ENCODE peak calls at places on chromosomes 3 and 15, in nine cellular contexts. A, B, C, G, J, L, D, R and K are unnamed samples.

GRCh38 chr15:34239151-34239761 is 14.4 kb downstream of the EMC4 start:
- DNase-seq in A (no peak), B (no peak), C (no peak), G (peak; percentile 73), J (no peak), L (no peak), D (no peak), R (peak; percentile 48), K (peak; percentile 91)

GRCh38 chr15:51661072-51661471 is 20.2 kb upstream of the SCG3 start:
- DNase-seq in A (no peak), B (no peak), C (no peak), G (no peak), J (no peak), L (no peak), D (no peak), R (no peak), K (no peak)

GRCh38 chr3:63724987-63725386 is 72.5 kb downstream of the SNTN start:
- DNase-seq in A (peak; percentile 22), B (no peak), C (no peak), G (peak; percentile 92), J (no peak), L (no peak), D (no peak), R (no peak), K (no peak)

GRCh38 chr15:98241032-98241554 is 280.6 kb downstream of the ARRDC4 start:
- DNase-seq in A (peak; percentile 37), B (no peak), C (no peak), G (no peak), J (no peak), L (no peak), D (no peak), R (no peak), K (no peak)

GRCh38 chr3:14398801-14399114 is 3.6 kb upstream of the SLC6A6 start:
- DNase-seq in A (no peak), B (peak; percentile 16), C (no peak), G (no peak), J (no peak), L (no peak), D (no peak), R (no peak), K (no peak)

GRCh38 chr3:53254190-53254809 is 1.5 kb downstream of the TKT start:
- DNase-seq in A (peak; percentile 27), B (no peak), C (no peak), G (no peak), J (no peak), L (peak; percentile 40), D (peak; percentile 30), R (peak; percentile 25), K (no peak)

GRCh38 chr15:74307827-74308642 is 59.4 kb downstream of the CYP11A1 start:
- DNase-seq in A (peak; percentile 92), B (peak; percentile 55), C (peak; percentile 44), G (peak; percentile 40), J (no peak), L (peak; percentile 6), D (peak; percentile 69), R (peak; percentile 41), K (peak; percentile 66)

GRCh38 chr3:33957176-33957575 is 158.7 kb downstream of the PDCD6IP start:
- DNase-seq in A (no peak), B (no peak), C (no peak), G (no peak), J (no peak), L (no peak), D (no peak), R (no peak), K (no peak)

GRCh38 chr3:133475245-133476010 is 75.6 kb downstream of the BFSP2 start:
- DNase-seq in A (no peak), B (no peak), C (no peak), G (no peak), J (peak; percentile 62), L (no peak), D (no peak), R (peak; percentile 26), K (no peak)

GRCh38 chr3:30112904-30113484 is 493.4 kb upstream of the TGFBR2 start:
- DNase-seq in A (no peak), B (peak; percentile 89), C (peak; percentile 2), G (peak; percentile 24), J (peak; percentile 38), L (peak; percentile 80), D (peak; percentile 49), R (no peak), K (peak; percentile 63)

GRCh38 chr3:38468811-38469210 is 15.1 kb downstream of the ACVR2B start:
- DNase-seq in A (no peak), B (no peak), C (no peak), G (no peak), J (no peak), L (no peak), D (no peak), R (no peak), K (no peak)

GRCh38 chr3:60048447-60048848 is 998.6 kb upstream of the CFAP20DC start:
- DNase-seq in A (no peak), B (no peak), C (no peak), G (no peak), J (no peak), L (no peak), D (no peak), R (peak; percentile 52), K (no peak)

GRCh38 chr3:37054370-37054769 is 61.1 kb downstream of the MLH1 start:
- DNase-seq in A (no peak), B (peak; percentile 19), C (no peak), G (peak; percentile 54), J (peak; percentile 4), L (no peak), D (peak; percentile 13), R (no peak), K (peak; percentile 15)

GRCh38 chr3:8970971-8971589 is 7.8 kb upstream of the RAD18 start:
- DNase-seq in A (no peak), B (peak; percentile 74), C (peak; percentile 18), G (peak; percentile 30), J (peak; percentile 58), L (peak; percentile 79), D (peak; percentile 62), R (peak; percentile 77), K (peak; percentile 80)

GRCh38 chr3:180870008-180870733 is 42.3 kb upstream of the FXR1 start:
- DNase-seq in A (peak; percentile 58), B (no peak), C (no peak), G (no peak), J (no peak), L (no peak), D (peak; percentile 12), R (no peak), K (peak; percentile 41)

GRCh38 chr15:82963356-82964341 is 11.1 kb upstream of the HOMER2 start:
- DNase-seq in A (no peak), B (no peak), C (no peak), G (no peak), J (no peak), L (no peak), D (no peak), R (no peak), K (no peak)

GRCh38 chr15:65512807-65513416 is 4.6 kb downstream of the DPP8 start:
- DNase-seq in A (no peak), B (no peak), C (no peak), G (no peak), J (no peak), L (peak; percentile 71), D (no peak), R (no peak), K (peak; percentile 20)

GRCh38 chr15:59371458-59372351 is 966 bp downstream of the MYO1E start:
- DNase-seq in A (peak; percentile 90), B (no peak), C (no peak), G (no peak), J (no peak), L (peak; percentile 51), D (peak; percentile 51), R (peak; percentile 16), K (peak; percentile 15)

GRCh38 chr3:121757087-121757811 is 7.7 kb upstream of the GOLGB1 start:
- DNase-seq in A (no peak), B (peak; percentile 18), C (no peak), G (no peak), J (no peak), L (no peak), D (peak; percentile 2), R (no peak), K (no peak)

GRCh38 chr3:152622813-152623167 is 212.1 kb upstream of the P2RY1 start:
- DNase-seq in A (no peak), B (no peak), C (no peak), G (no peak), J (no peak), L (no peak), D (no peak), R (no peak), K (no peak)

GRCh38 chr15:79775821-79776220 is 121.0 kb downstream of the MTHFS start:
- DNase-seq in A (no peak), B (no peak), C (no peak), G (no peak), J (no peak), L (no peak), D (no peak), R (no peak), K (no peak)

GRCh38 chr3:31412832-31413231 is 119.9 kb upstream of the STT3B start:
- DNase-seq in A (no peak), B (no peak), C (no peak), G (no peak), J (no peak), L (no peak), D (no peak), R (no peak), K (no peak)

GRCh38 chr15:75650908-75651809 is 3.4 kb downstream of the SNX33 start:
- DNase-seq in A (no peak), B (no peak), C (no peak), G (peak; percentile 57), J (no peak), L (peak; percentile 6), D (no peak), R (peak; percentile 17), K (peak; percentile 73)

GRCh38 chr3:40333416-40333815 is 23.9 kb downstream of the EIF1B start:
- DNase-seq in A (no peak), B (no peak), C (no peak), G (no peak), J (no peak), L (no peak), D (no peak), R (no peak), K (no peak)

GRCh38 chr3:72004749-72005292 is 219.9 kb upstream of the PROK2 start:
- DNase-seq in A (no peak), B (no peak), C (no peak), G (peak; percentile 14), J (no peak), L (no peak), D (no peak), R (no peak), K (no peak)

GRCh38 chr15:78930577-78931388 is 14.1 kb downstream of the CTSH start:
- DNase-seq in A (no peak), B (no peak), C (no peak), G (peak; percentile 94), J (no peak), L (no peak), D (no peak), R (no peak), K (peak; percentile 67)

GRCh38 chr3:194261581-194262063 is 89.5 kb downstream of the CPN2 start:
- DNase-seq in A (peak; percentile 16), B (no peak), C (no peak), G (no peak), J (no peak), L (no peak), D (no peak), R (no peak), K (no peak)

GRCh38 chr3:180564676-180565075 is 37.3 kb upstream of the TTC14 start:
- DNase-seq in A (no peak), B (no peak), C (no peak), G (no peak), J (no peak), L (no peak), D (no peak), R (no peak), K (peak; percentile 3)

GRCh38 chr3:17398959-17399551 is 343.4 kb downstream of the TBC1D5 start:
- DNase-seq in A (no peak), B (no peak), C (no peak), G (no peak), J (no peak), L (no peak), D (no peak), R (no peak), K (no peak)

GRCh38 chr15:25543156-25543555 is 104.3 kb upstream of the UBE3A start:
- DNase-seq in A (no peak), B (no peak), C (no peak), G (no peak), J (peak; percentile 14), L (peak; percentile 81), D (peak; percentile 64), R (no peak), K (no peak)